ENCODE peak calls at places on chromosomes 6 and 20, in eight cellular contexts. S is HCT116, D is GM23248, V is neural progenitor cell, J is SK-N-SH, R is hepatocyte, U is PC-3, C is MM.1S. N is an unnamed sample.
A peak's percentile ranks its signal among the peaks of the same experiment; 100 is the strongest.

GRCh38 chr20:60053125-60053812 is 95.0 kb downstream of the CDH26 start:
- DNase-seq in S (no peak), D (no peak), V (no peak), J (no peak), R (no peak), U (no peak), C (no peak), N (no peak)

GRCh38 chr6:14386263-14386981 is 268.9 kb downstream of the CD83 start:
- DNase-seq in S (no peak), D (no peak), V (no peak), J (no peak), R (no peak), U (no peak), C (peak; percentile 37), N (no peak)

GRCh38 chr6:116010400-116011095 is 50.1 kb downstream of the FRK start:
- DNase-seq in S (peak; percentile 67), D (peak; percentile 81), V (peak; percentile 75), J (peak; percentile 40), R (peak; percentile 78), U (peak; percentile 80), C (peak; percentile 59), N (peak; percentile 67)

GRCh38 chr20:5531318-5532081 is 214.7 kb upstream of the PROKR2 start:
- DNase-seq in S (no peak), D (peak; percentile 84), V (no peak), J (no peak), R (no peak), U (peak; percentile 40), C (no peak), N (no peak)

GRCh38 chr20:62366370-62367135 is 559 bp downstream of the LAMA5 start:
- DNase-seq in S (no peak), D (no peak), V (peak; percentile 89), J (peak; percentile 82), R (peak; percentile 83), U (peak; percentile 71), C (peak; percentile 28), N (peak; percentile 45)

GRCh38 chr6:3542032-3542640 is 85.3 kb upstream of the SLC22A23 start:
- DNase-seq in S (no peak), D (no peak), V (no peak), J (no peak), R (no peak), U (peak; percentile 49), C (no peak), N (no peak)

GRCh38 chr6:31821301-31822037 is 6.1 kb upstream of the HSPA1B start:
- DNase-seq in S (no peak), D (peak; percentile 77), V (peak; percentile 74), J (peak; percentile 62), R (peak; percentile 74), U (peak; percentile 84), C (peak; percentile 65), N (peak; percentile 43)

GRCh38 chr6:45595010-45595851 is 217.5 kb upstream of the SUPT3H start:
- DNase-seq in S (no peak), D (no peak), V (no peak), J (no peak), R (no peak), U (no peak), C (no peak), N (no peak)

GRCh38 chr6:66931787-66932186 is 1224.8 kb upstream of the EYS start:
- DNase-seq in S (no peak), D (no peak), V (no peak), J (no peak), R (no peak), U (no peak), C (no peak), N (no peak)

GRCh38 chr6:66930559-66931290 is 1223.7 kb upstream of the EYS start:
- DNase-seq in S (no peak), D (peak; percentile 0), V (no peak), J (no peak), R (no peak), U (peak; percentile 66), C (no peak), N (no peak)

DNA sequence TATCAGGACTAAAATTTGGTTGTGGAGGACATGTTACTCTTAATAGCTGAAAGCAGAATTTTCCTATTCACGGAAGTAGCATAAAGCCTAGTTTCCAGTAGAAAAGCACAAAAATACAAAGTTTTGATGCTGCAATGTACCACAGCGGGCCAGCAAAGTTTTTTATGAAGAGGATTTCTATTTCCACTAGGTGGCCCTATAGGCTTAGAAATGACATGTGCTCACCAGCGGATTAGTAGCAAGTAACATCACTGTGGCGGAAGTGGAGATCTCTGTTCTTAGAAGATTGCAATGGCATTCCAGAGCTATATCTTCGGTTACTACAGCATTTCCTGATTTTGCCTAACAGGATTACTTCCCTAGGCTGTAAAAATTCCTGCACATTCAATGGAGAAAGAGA is 1219.0 kb upstream of the EYS start:
- DNase-seq in S (peak; percentile 1), D (peak; percentile 1), V (peak; percentile 8), J (no peak), R (no peak), U (peak; percentile 56), C (peak; percentile 64), N (peak; percentile 2)
- H3K9me3 ChIP-seq in S (peaks cover 12% of the 10 kb centered on the region), D (no peaks in the 10 kb centered on the region), V (peaks cover 5% of the 10 kb centered on the region), J (no peaks in the 10 kb centered on the region), R (peaks cover 5% of the 10 kb centered on the region), U (no peaks in the 10 kb centered on the region), C (no peaks in the 10 kb centered on the region), N (peaks cover 10% of the 10 kb centered on the region)

GRCh38 chr6:42431877-42432276 is 19.8 kb downstream of the TRERF1 start:
- DNase-seq in S (no peak), D (no peak), V (no peak), J (no peak), R (no peak), U (no peak), C (no peak), N (no peak)
- H3K4me3 ChIP-seq in S (no peak overlapping the region), D (no peak overlapping the region), V (peak overlapping the region; percentile 14), J (no peak overlapping the region), R (no peak overlapping the region), U (no peak overlapping the region), C (no peak overlapping the region), N (no peak overlapping the region)

GRCh38 chr6:36235309-36235708 is 34.6 kb upstream of the PNPLA1 start:
- DNase-seq in S (no peak), D (peak; percentile 12), V (peak; percentile 10), J (no peak), R (no peak), U (no peak), C (peak; percentile 11), N (no peak)
- TF ChIP-seq EZH2phosphoT487 in S (no peak), D (no peak), V (no peak), J (no peak), R (no peak), U (no peak), C (no peak), N (no peak)

GRCh38 chr6:86456786-86457185 is 480.5 kb upstream of the HTR1E start:
- DNase-seq in S (no peak), D (no peak), V (no peak), J (no peak), R (no peak), U (no peak), C (no peak), N (no peak)

DNA sequence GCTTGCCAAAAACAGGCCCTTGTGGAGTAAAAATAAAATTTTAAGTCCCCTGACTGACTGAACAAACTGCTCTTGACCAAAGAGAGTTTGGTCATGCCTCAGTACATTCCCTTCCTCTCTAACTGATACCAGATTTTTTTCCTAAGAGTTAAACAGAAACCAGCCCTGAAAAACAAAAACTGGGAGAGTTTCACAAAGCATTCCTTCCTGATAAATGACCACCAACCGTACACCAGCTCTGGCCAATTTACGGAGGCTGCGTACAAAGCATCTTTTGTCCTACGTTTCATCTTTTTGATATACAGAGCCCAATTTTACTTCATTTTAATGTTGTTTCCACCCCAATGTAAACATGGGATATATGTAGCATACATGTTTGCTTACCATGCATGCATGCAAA is 477.4 kb upstream of the HTR1E start:
- DNase-seq in S (no peak), D (no peak), V (no peak), J (no peak), R (no peak), U (no peak), C (no peak), N (no peak)
- H3K9me3 ChIP-seq in S (no peaks in the 10 kb centered on the region), D (no peaks in the 10 kb centered on the region), V (no peaks in the 10 kb centered on the region), J (no peaks in the 10 kb centered on the region), R (no peaks in the 10 kb centered on the region), U (peaks cover 6% of the 10 kb centered on the region), C (no peaks in the 10 kb centered on the region), N (no peaks in the 10 kb centered on the region)

GRCh38 chr6:887583-888235 is 194.8 kb upstream of the EXOC2 start:
- DNase-seq in S (no peak), D (no peak), V (no peak), J (no peak), R (no peak), U (no peak), C (no peak), N (no peak)
- H3K4me3 ChIP-seq in S (no peak overlapping the region), D (no peak overlapping the region), V (no peak overlapping the region), J (no peak overlapping the region), R (no peak overlapping the region), U (no peak overlapping the region), C (no peak overlapping the region), N (no peak overlapping the region)

DNA sequence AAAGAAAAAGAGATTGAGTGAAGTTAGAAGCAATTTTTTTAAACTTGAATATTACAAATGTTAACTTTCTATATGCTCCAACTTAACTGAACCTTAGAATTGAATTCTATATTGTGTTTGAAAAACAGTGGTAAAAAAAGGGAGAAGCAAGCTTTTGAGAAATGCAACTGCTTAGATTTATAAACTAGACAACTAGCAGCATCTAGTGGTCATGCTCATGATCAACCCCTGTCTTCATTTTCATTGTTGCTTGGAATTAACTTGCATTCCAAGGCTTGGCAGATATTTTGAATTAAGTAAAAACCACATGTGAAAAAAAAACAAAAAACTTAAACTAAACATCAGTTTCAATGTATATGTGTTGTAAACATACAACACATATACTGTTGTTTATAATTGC is 113.1 kb downstream of the C6orf58 start:
- DNase-seq in S (peak; percentile 27), D (peak; percentile 53), V (peak; percentile 34), J (no peak), R (peak; percentile 12), U (peak; percentile 40), C (no peak), N (no peak)
- TF ChIP-seq EZH2phosphoT487 in S (no peak), D (no peak), V (no peak), J (no peak), R (no peak), U (no peak), C (no peak), N (no peak)

GRCh38 chr6:139690007-139690406 is 315.6 kb upstream of the CITED2 start:
- DNase-seq in S (no peak), D (no peak), V (no peak), J (no peak), R (peak; percentile 8), U (no peak), C (no peak), N (no peak)
- H3K9me3 ChIP-seq in S (no peaks in the 10 kb centered on the region), D (no peaks in the 10 kb centered on the region), V (no peaks in the 10 kb centered on the region), J (no peaks in the 10 kb centered on the region), R (no peaks in the 10 kb centered on the region), U (no peaks in the 10 kb centered on the region), C (no peaks in the 10 kb centered on the region), N (no peaks in the 10 kb centered on the region)

GRCh38 chr20:32354592-32355416 is 3.3 kb upstream of the ASXL1 start:
- DNase-seq in S (no peak), D (peak; percentile 81), V (no peak), J (no peak), R (peak; percentile 58), U (peak; percentile 84), C (no peak), N (no peak)
- H3K4me3 ChIP-seq in S (no peak overlapping the region), D (no peak overlapping the region), V (no peak overlapping the region), J (no peak overlapping the region), R (no peak overlapping the region), U (no peak overlapping the region), C (no peak overlapping the region), N (peak overlapping the region; percentile 1)

DNA sequence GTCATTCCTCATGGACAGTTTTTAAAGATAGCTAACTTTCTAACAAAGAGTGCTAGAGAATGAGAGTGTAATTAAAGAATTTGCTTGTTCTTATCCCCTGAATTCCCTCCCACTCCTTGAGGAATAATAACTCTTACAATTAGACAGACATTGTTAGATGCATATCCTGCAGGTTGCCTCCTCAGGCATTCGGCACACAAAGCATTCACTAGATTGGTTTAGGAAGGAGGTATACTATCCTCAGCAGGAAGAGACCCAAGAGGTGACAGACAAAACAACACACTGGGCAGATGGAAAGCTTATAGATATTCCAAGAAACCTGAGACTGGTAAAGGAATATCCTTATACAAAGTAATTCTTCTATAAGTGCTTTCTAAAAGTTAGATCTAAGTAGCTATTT is 109.1 kb upstream of the FAM184A start:
- DNase-seq in S (no peak), D (no peak), V (peak; percentile 42), J (no peak), R (no peak), U (no peak), C (no peak), N (no peak)
- TF ChIP-seq EZH2phosphoT487 in S (no peak), D (no peak), V (no peak), J (no peak), R (no peak), U (no peak), C (no peak), N (no peak)

N was measured in OCI-LY7.